ENCODE peak calls at places on chromosomes 13 and 19, in five cellular contexts. L is AG04450, F is pancreas, T is brain microvascular endothelial cell, O is GM20000. Y is an unnamed sample.

GRCh38 chr19:17641181-17641580 is 47.0 kb downstream of the UNC13A start:
- DNase-seq in L (no peak), F (no peak), T (no peak), O (no peak), Y (no peak)

GRCh38 chr13:99949657-99950413 is 21.7 kb downstream of the ZIC5 start:
- DNase-seq in L (no peak), F (no peak), T (no peak), O (no peak), Y (no peak)

GRCh38 chr13:76991432-76991795 is 467 bp upstream of the CLN5 start:
- DNase-seq in L (no peak), F (no peak), T (no peak), O (peak), Y (no peak)

GRCh38 chr13:59679239-59679638 is 484.5 kb downstream of the DIAPH3 start:
- DNase-seq in L (no peak), F (no peak), T (no peak), O (no peak), Y (no peak)

GRCh38 chr19:52603558-52604207 is 33.6 kb downstream of the ZNF701 start:
- DNase-seq in L (no peak), F (no peak), T (peak), O (no peak), Y (no peak)

GRCh38 chr19:34787059-34787824 is 14.2 kb upstream of the ZNF599 start:
- DNase-seq in L (no peak), F (no peak), T (no peak), O (no peak), Y (no peak)

GRCh38 chr13:45817833-45818232 is 33.7 kb downstream of the SIAH3 start:
- DNase-seq in L (no peak), F (no peak), T (peak), O (no peak), Y (no peak)

GRCh38 chr19:17865364-17866311 is 5.9 kb downstream of the RPL18A start:
- DNase-seq in L (no peak), F (no peak), T (no peak), O (no peak), Y (no peak)

GRCh38 chr19:5850743-5851293 is 431 bp downstream of the FUT3 start:
- DNase-seq in L (no peak), F (no peak), T (peak), O (no peak), Y (peak)

GRCh38 chr19:2607712-2608601 is 94.5 kb downstream of the GNG7 start:
- DNase-seq in L (no peak), F (peak), T (no peak), O (peak), Y (no peak)

GRCh38 chr19:28855216-28855615 is 357.7 kb downstream of the UQCRFS1 start:
- DNase-seq in L (no peak), F (no peak), T (no peak), O (no peak), Y (no peak)

GRCh38 chr19:35377656-35378055 is 6.8 kb downstream of the GPR42 start:
- DNase-seq in L (no peak), F (no peak), T (no peak), O (no peak), Y (no peak)

GRCh38 chr13:22665531-22665930 is 515.2 kb upstream of the SGCG start:
- DNase-seq in L (no peak), F (no peak), T (no peak), O (no peak), Y (no peak)

GRCh38 chr19:14059093-14059480 is 2.8 kb downstream of the PALM3 start:
- DNase-seq in L (no peak), F (no peak), T (no peak), O (peak), Y (no peak)

DNA sequence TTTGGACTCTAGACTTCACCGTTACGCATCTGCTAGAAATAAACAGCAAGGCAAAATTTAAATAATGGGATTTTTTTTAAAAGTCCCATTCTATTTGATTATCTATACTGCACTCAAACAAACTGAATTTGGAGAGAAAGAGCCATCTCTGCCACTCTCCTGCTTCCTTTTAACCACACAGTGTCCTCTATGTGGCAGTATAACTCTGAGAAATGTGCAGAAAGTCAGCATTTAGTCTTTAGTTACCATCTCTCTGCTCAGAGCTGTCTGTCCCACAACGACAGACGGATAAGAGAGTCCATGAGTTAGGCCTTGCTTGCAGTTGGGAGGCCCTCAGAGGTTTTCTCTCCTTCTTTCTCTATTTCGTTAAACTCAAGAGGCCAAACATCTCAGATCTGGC is 21.2 kb downstream of the CCNA1 start:
- DNase-seq in L (no peak), F (no peak), T (no peak), O (no peak), Y (no peak)
- TF ChIP-seq CTCF in L (peak), F (no peak), T (peak), O (no peak), Y (peak)

GRCh38 chr13:36848228-36848982 is 29.4 kb downstream of the RFXAP start:
- DNase-seq in L (no peak), F (no peak), T (peak), O (no peak), Y (no peak)

GRCh38 chr13:36847541-36848045 is 28.6 kb downstream of the RFXAP start:
- DNase-seq in L (no peak), F (no peak), T (no peak), O (no peak), Y (no peak)

DNA sequence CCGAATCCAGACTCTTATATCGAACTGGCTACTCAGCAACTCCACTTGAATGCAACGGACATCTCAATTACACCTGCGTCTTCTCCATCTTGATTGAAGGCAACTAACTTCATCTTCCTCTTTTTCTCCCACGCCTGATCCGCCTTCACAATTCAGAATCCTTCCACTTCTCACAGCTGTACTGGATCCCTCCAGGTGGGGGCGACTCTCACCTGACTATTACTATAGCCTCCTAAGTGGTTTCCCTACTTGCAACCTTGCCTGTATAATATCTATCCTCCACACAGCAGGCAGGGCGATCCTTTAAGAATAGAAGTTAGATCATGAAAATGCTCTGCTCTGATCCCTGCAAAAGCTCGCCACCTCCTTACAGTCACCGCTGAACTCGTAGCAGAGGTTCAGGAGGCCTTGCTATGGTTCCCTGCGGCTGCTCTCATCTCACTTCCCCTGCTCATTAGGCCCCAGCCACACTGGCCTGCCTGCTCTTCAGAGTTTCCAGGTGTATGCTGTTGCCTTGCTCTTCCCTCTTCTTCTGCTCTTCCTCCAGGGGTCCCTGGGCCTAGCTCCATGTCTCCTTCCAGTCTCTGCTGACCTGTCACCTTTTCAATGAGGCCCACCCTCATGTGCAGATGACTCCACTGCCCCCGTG is 31.9 kb downstream of the RFXAP start:
- DNase-seq in L (no peak), F (no peak), T (no peak), O (no peak), Y (no peak)
- TF ChIP-seq CTCF in L (peak), F (no peak), T (peak), O (no peak), Y (peak)

GRCh38 chr13:68319384-68319783 is 1089.2 kb upstream of the PCDH9 start:
- DNase-seq in L (no peak), F (no peak), T (no peak), O (no peak), Y (no peak)
- TF ChIP-seq CTCF in L (no peak), F (no peak), T (no peak), O (no peak), Y (no peak)

GRCh38 chr19:21680026-21680425 is 87.4 kb downstream of the ZNF100 start:
- DNase-seq in L (no peak), F (no peak), T (no peak), O (no peak), Y (no peak)

GRCh38 chr19:21680679-21681078 is 86.7 kb downstream of the ZNF100 start:
- DNase-seq in L (no peak), F (no peak), T (no peak), O (no peak), Y (no peak)

GRCh38 chr19:21677696-21678418 is 89.5 kb downstream of the ZNF100 start:
- DNase-seq in L (no peak), F (peak), T (no peak), O (no peak), Y (no peak)
- TF ChIP-seq CTCF in L (no peak), F (no peak), T (no peak), O (no peak), Y (no peak)

DNA sequence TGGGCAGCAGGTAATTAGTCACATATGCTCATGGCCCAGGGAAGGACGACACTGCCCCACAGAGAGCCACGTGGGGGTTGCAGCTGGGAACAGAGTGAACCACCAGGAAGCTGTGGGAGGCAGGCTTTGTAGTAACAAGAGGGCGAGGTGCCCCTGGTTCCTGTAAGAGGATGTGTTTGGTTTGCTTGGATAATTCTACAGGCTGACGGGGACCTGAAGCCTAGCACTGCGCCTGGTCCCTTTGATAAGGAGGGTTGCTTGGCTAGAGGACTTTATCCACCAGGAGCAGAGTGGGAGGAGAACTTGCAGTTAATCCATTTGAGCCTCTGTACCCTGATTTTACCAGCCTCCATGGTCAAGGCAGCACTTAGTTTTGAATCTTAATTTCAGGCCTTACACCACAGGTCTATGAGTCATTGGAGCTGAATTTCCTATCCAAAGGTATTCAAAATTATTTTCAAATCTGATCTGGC is 67.4 kb upstream of the CLDN10 start:
- DNase-seq in L (no peak), F (no peak), T (peak), O (no peak), Y (no peak)
- TF ChIP-seq CTCF in L (no peak), F (no peak), T (no peak), O (no peak), Y (no peak)

Y was measured in AG09319.